ENCODE peak calls at places on chromosomes 7 and 10, in five cellular contexts. One of them, this sample, is unnamed.

GRCh38 chr7:113408999-113409398 is 290.6 kb upstream of the SMIM30 start:
- DNase-seq in AG10803: no peak
- DNase-seq in NCI-H1417: no peak
- DNase-seq in ovary: no peak
- DNase-seq in GM12891: no peak
- DNase-seq in this sample: no peak

GRCh38 chr10:114427124-114427852 is 23.0 kb upstream of the AFAP1L2 start:
- DNase-seq in AG10803: no peak
- DNase-seq in NCI-H1417: no peak
- DNase-seq in ovary: no peak
- DNase-seq in GM12891: no peak
- DNase-seq in this sample: no peak

GRCh38 chr7:50696810-50697582 is 85.7 kb downstream of the GRB10 start:
- DNase-seq in AG10803: no peak
- DNase-seq in NCI-H1417: peak
- DNase-seq in ovary: no peak
- DNase-seq in GM12891: no peak
- DNase-seq in this sample: no peak

GRCh38 chr7:69967152-69967591 is 368.9 kb downstream of the AUTS2 start:
- DNase-seq in AG10803: peak
- DNase-seq in NCI-H1417: peak
- DNase-seq in ovary: peak
- DNase-seq in GM12891: no peak
- DNase-seq in this sample: no peak

GRCh38 chr10:44716470-44716869 is 194.7 kb upstream of the TMEM72 start:
- DNase-seq in AG10803: no peak
- DNase-seq in NCI-H1417: no peak
- DNase-seq in ovary: no peak
- DNase-seq in GM12891: no peak
- DNase-seq in this sample: no peak

GRCh38 chr7:42869131-42870020 is 42.5 kb downstream of the C7orf25 start:
- DNase-seq in AG10803: no peak
- DNase-seq in NCI-H1417: no peak
- DNase-seq in ovary: no peak
- DNase-seq in GM12891: no peak
- DNase-seq in this sample: no peak

GRCh38 chr7:116942503-116942902 is 10.8 kb upstream of the ST7 start:
- DNase-seq in AG10803: no peak
- DNase-seq in NCI-H1417: no peak
- DNase-seq in ovary: no peak
- DNase-seq in GM12891: no peak
- DNase-seq in this sample: peak

GRCh38 chr10:68647928-68648327 is 73.1 kb upstream of the CCAR1 start:
- DNase-seq in AG10803: peak
- DNase-seq in NCI-H1417: no peak
- DNase-seq in ovary: no peak
- DNase-seq in GM12891: no peak
- DNase-seq in this sample: no peak

GRCh38 chr7:27564881-27565482 is 97.7 kb downstream of the HIBADH start:
- DNase-seq in AG10803: no peak
- DNase-seq in NCI-H1417: no peak
- DNase-seq in ovary: no peak
- DNase-seq in GM12891: no peak
- DNase-seq in this sample: no peak

This sample was measured in Karpas-422.